ENCODE peak calls at places on chromosome 15, in eight cellular contexts. W, Q, U, V, B, S, N and R are unnamed samples.
A peak's percentile ranks its signal among the peaks of the same experiment; 100 is the strongest.

GRCh38 chr15:50162988-50163718 is 18.8 kb upstream of the SLC27A2 start:
- DNase-seq in W (no peak), U (no peak), V (no peak), B (no peak), N (no peak), S (no peak), Q (peak; percentile 37), R (no peak)

GRCh38 chr15:32871887-32872286 is 154.1 kb downstream of the GREM1 start:
- DNase-seq in U (no peak), V (no peak), N (no peak), W (no peak), B (no peak), S (no peak), Q (no peak), R (no peak)

GRCh38 chr15:64596701-64597468 is 136.5 kb downstream of the ZNF609 start:
- DNase-seq in B (peak; percentile 13), V (no peak), S (peak; percentile 24), U (peak; percentile 38), Q (peak; percentile 59), N (no peak), W (peak; percentile 15), R (no peak)

GRCh38 chr15:51299187-51300015 is 39.0 kb downstream of the CYP19A1 start:
- DNase-seq in N (no peak), W (no peak), S (no peak), U (peak; percentile 33), V (no peak), B (no peak), Q (no peak), R (no peak)

GRCh38 chr15:83164409-83165404 is 42.9 kb downstream of the HDGFL3 start:
- DNase-seq in N (no peak), B (no peak), W (no peak), S (no peak), U (no peak), Q (peak; percentile 41), V (peak; percentile 24), R (no peak)

GRCh38 chr15:72116680-72117447 is 1.1 kb downstream of the MYO9A start:
- DNase-seq in B (no peak), S (no peak), U (peak; percentile 53), V (no peak), Q (peak; percentile 16), N (no peak), W (peak; percentile 16), R (no peak)

GRCh38 chr15:48751595-48751994 is 59.3 kb downstream of the CEP152 start:
- DNase-seq in U (no peak), N (no peak), Q (no peak), V (no peak), W (no peak), S (no peak), B (no peak), R (no peak)

GRCh38 chr15:43266834-43267233 is at the start of gene TGM5:
- DNase-seq in Q (no peak), B (no peak), U (peak; percentile 14), N (no peak), V (no peak), S (no peak), W (no peak), R (no peak)

GRCh38 chr15:80876034-80876433 is 96.9 kb downstream of the CEMIP start:
- DNase-seq in U (no peak), W (no peak), N (no peak), Q (no peak), V (no peak), B (no peak), S (no peak), R (no peak)

GRCh38 chr15:86336051-86336788 is 256.5 kb downstream of the AGBL1 start:
- DNase-seq in B (no peak), Q (no peak), W (no peak), S (no peak), N (no peak), U (no peak), V (no peak), R (no peak)

GRCh38 chr15:52566889-52567288 is 1.9 kb downstream of the ARPP19 start:
- DNase-seq in V (no peak), S (no peak), B (no peak), N (no peak), W (no peak), U (no peak), Q (peak; percentile 33), R (no peak)

GRCh38 chr15:52262364-52262763 is 33.2 kb downstream of the MYO5C start:
- DNase-seq in W (no peak), V (no peak), S (no peak), N (no peak), B (no peak), U (no peak), Q (no peak), R (no peak)

GRCh38 chr15:34323217-34323616 is 14.4 kb downstream of the SLC12A6 start:
- DNase-seq in V (no peak), U (no peak), W (no peak), Q (no peak), N (no peak), B (no peak), S (no peak), R (no peak)

GRCh38 chr15:25728816-25729215 is 134.3 kb downstream of the ATP10A start:
- DNase-seq in U (no peak), N (no peak), B (no peak), S (no peak), V (no peak), Q (no peak), W (no peak), R (no peak)

GRCh38 chr15:80182611-80183210 is 29.9 kb downstream of the FAH start:
- DNase-seq in B (peak; percentile 37), U (no peak), V (peak; percentile 69), S (peak; percentile 90), Q (no peak), N (no peak), W (no peak), R (no peak)

GRCh38 chr15:57158997-57159668 is 217.2 kb upstream of the CGNL1 start:
- DNase-seq in U (no peak), W (no peak), Q (no peak), S (no peak), N (no peak), V (no peak), B (no peak), R (no peak)

GRCh38 chr15:41877631-41878354 is 16.1 kb downstream of the SPTBN5 start:
- DNase-seq in S (no peak), B (no peak), N (no peak), W (no peak), U (no peak), Q (no peak), V (no peak), R (no peak)

GRCh38 chr15:77039817-77040216 is 31.1 kb downstream of the TSPAN3 start:
- DNase-seq in N (no peak), U (no peak), B (no peak), W (no peak), V (no peak), Q (no peak), S (no peak), R (no peak)

GRCh38 chr15:66862111-66862815 is 160.2 kb downstream of the SMAD6 start:
- DNase-seq in W (no peak), V (no peak), S (no peak), B (no peak), Q (no peak), N (peak; percentile 30), U (no peak), R (no peak)

GRCh38 chr15:70763120-70763949 is at the start of gene UACA:
- DNase-seq in N (peak; percentile 99), B (peak; percentile 87), S (peak; percentile 94), U (peak; percentile 98), W (peak; percentile 98), V (peak; percentile 93), Q (peak; percentile 88), R (peak; percentile 92)
- TF ChIP-seq CTCF in N (no peak), B (no peak), S (no peak), U (peak; percentile 3), W (no peak), V (no peak), Q (no peak), R (no peak)

GRCh38 chr15:101773496-101774100 is 29.7 kb upstream of the OR4F6 start:
- DNase-seq in B (no peak), W (no peak), V (no peak), S (no peak), N (no peak), Q (peak; percentile 12), U (peak; percentile 32), R (no peak)
- TF ChIP-seq CTCF in B (peak; percentile 29), W (peak; percentile 21), V (no peak), S (peak; percentile 19), N (no peak), Q (peak; percentile 38), U (no peak), R (no peak)

DNA sequence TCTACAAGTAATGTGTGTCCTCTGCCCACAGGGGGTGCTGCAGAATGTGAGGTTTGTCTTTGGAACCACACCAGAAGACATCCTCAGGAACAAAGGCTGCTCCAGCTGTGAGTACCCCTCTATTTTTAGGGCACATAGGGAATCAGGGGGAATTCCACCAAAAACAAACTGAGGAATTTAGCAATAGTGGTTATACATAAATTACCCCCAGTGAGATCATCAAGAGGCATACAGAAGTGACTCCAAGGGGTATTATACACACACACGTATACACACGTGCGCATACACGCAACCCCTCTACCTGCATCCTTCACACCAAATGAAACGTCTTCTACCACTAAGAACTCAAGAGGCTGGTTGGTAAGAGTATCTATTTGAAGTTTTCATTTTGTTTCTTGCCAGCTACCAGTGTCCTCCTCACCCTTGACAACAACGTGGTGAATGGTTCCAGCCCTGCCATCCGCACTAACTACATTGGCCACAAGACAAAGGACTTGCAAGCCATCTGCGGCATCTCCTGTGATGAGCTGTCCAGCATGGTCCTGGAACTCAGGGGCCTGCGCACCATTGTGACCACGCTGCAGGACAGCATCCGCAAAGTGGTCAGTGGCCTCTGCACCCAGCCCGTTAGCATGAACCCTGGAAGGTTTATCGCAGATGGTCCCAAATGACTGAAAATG is 2.8 kb downstream of the THBS1 start:
- DNase-seq in S (peak; percentile 25), B (peak; percentile 91), Q (peak; percentile 44), N (no peak), U (peak; percentile 48), W (peak; percentile 21), V (no peak), R (no peak)
- TF ChIP-seq CTCF in S (peak; percentile 39), B (peak; percentile 49), Q (peak; percentile 44), N (peak; percentile 7), U (peak; percentile 38), W (peak; percentile 52), V (peak; percentile 58), R (no peak)

DNA sequence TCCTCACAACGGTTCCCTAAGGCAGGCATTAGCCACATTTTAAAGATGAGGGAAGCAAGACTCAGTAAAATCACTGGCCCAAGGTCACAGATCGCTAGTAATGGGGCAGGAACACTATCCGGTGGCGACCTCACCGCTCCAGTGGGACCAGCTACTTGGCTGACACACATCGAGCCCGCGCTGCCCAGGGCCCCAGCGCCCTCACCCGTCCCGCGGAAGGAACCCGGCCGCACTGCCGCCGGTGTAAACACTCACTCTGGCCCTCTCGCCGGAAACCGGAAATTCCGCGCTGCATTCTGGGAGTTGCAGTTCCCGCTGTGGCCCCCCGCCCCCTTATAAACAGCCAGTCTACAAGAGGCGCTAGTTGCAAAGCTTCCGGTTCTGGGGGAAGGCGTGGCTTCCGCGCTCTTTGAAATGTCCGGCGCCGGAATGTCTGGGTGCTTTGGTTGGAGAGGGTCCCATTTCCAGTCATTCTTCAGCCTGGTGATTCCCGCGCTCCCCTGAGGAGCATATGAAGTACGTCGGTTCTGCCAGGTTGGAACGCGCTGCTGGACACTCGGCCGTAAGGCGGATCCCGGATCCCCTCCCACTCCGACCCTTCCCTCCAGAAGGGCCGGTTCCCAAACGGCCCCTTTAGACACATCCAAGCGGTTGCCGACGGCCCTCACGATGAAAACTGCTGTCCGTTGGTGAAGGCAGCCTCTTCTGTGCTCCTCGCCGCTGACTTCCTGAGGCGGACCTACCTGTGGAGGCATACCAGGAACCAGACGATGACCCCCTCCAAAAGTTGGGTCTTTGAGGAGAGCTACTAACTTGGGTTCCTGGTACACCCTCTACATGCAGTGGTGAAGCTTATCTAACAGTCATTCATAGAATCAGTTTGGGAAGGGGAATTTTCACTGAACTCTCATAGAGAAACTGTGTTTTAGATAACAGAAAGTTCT is at the start of gene UBL7:
- DNase-seq in N (peak; percentile 95), U (peak; percentile 98), S (peak; percentile 88), W (peak; percentile 98), Q (peak; percentile 98), V (peak; percentile 83), B (peak; percentile 76), R (peak; percentile 94)
- TF ChIP-seq CTCF in N (no peak), U (peak; percentile 31), S (no peak), W (no peak), Q (no peak), V (peak; percentile 39), B (peak; percentile 16), R (no peak)